ENCODE peak calls at places on chromosomes 4 and X, in six cellular contexts. Q is HCT116, Y is GM12878, O is HepG2, U is H1, L is K562. T is an unnamed sample.

GRCh38 chrX:19440713-19441112 is 74.6 kb downstream of the MAP3K15 start:
- DNase-seq in Q (no peak), L (no peak), Y (no peak), O (no peak), U (no peak), T (no peak)

GRCh38 chr4:146486565-146486964 is 35.2 kb downstream of the SLC10A7 start:
- DNase-seq in U (no peak), O (no peak), L (no peak), Y (peak), Q (no peak), T (no peak)

GRCh38 chrX:141455103-141455502 is 129.4 kb downstream of the SPANXA1 start:
- DNase-seq in Q (no peak), L (no peak), Y (no peak), U (no peak), O (no peak), T (no peak)

GRCh38 chrX:149531599-149531998 is 9.2 kb upstream of the EOLA1 start:
- DNase-seq in O (no peak), Y (no peak), L (no peak), U (no peak), Q (no peak), T (no peak)

GRCh38 chr4:40523581-40523980 is 106.1 kb downstream of the RBM47 start:
- DNase-seq in U (no peak), Q (no peak), Y (no peak), L (no peak), O (no peak), T (no peak)

GRCh38 chr4:86769794-86770193 is 79.4 kb downstream of the SLC10A6 start:
- DNase-seq in U (no peak), Q (no peak), L (no peak), O (no peak), Y (no peak), T (no peak)

GRCh38 chr4:113979973-113980615 is 647 bp upstream of the ARSJ start:
- DNase-seq in U (peak), L (no peak), O (no peak), Y (no peak), Q (no peak), T (peak)

GRCh38 chr4:13559414-13559813 is 15.1 kb upstream of the NKX3-2 start:
- DNase-seq in O (no peak), Y (no peak), U (no peak), Q (no peak), L (no peak), T (no peak)

GRCh38 chrX:143853488-143853887 is 30.4 kb upstream of the UBE2NL start:
- DNase-seq in Q (no peak), U (no peak), O (no peak), Y (no peak), L (no peak), T (no peak)

GRCh38 chr4:156635046-156635445 is 336.6 kb downstream of the PDGFC start:
- DNase-seq in Q (no peak), U (no peak), L (no peak), Y (no peak), O (no peak), T (no peak)

GRCh38 chr4:38490753-38491446 is 173.1 kb upstream of the KLF3 start:
- DNase-seq in O (peak), Q (no peak), L (no peak), Y (no peak), U (no peak), T (no peak)

GRCh38 chr4:107736924-107737448 is 17.0 kb upstream of the PAPSS1 start:
- DNase-seq in U (no peak), Y (no peak), O (peak), Q (peak), L (peak), T (peak)

GRCh38 chr4:184100297-184100885 is 117.3 kb downstream of the ENPP6 start:
- DNase-seq in Y (no peak), L (peak), U (no peak), Q (peak), O (no peak), T (no peak)

GRCh38 chr4:1375051-1375721 is 28.2 kb downstream of the UVSSA start:
- DNase-seq in Y (no peak), O (no peak), Q (no peak), U (no peak), L (no peak), T (peak)

GRCh38 chr4:80202784-80203553 is 5.7 kb downstream of the PRDM8 start:
- DNase-seq in L (no peak), Y (no peak), O (no peak), U (no peak), Q (no peak), T (peak)

GRCh38 chr4:150136481-150136880 is 58.2 kb downstream of the DCLK2 start:
- DNase-seq in Q (no peak), Y (no peak), O (no peak), U (no peak), L (no peak), T (no peak)

GRCh38 chrX:139823806-139824205 is 109.0 kb downstream of the ATP11C start:
- DNase-seq in Q (no peak), U (no peak), L (no peak), O (no peak), Y (no peak), T (no peak)

GRCh38 chr4:163350672-163351071 is 7.0 kb downstream of the NPY5R start:
- DNase-seq in Q (peak), U (no peak), O (no peak), L (no peak), Y (no peak), T (no peak)

GRCh38 chr4:123936615-123937014 is 540.0 kb downstream of the SPRY1 start:
- DNase-seq in U (no peak), O (no peak), L (no peak), Y (no peak), Q (no peak), T (no peak)

GRCh38 chrX:39883664-39884063 is 214.1 kb downstream of the BCOR start:
- DNase-seq in O (no peak), Y (no peak), Q (no peak), U (no peak), L (no peak), T (no peak)

GRCh38 chr4:154612472-154613414 is at the start of gene FGG:
- DNase-seq in Y (no peak), O (peak), U (no peak), Q (no peak), L (no peak), T (no peak)

GRCh38 chr4:109169160-109169559 is 133.3 kb downstream of the COL25A1 start:
- DNase-seq in Y (no peak), Q (no peak), O (no peak), L (no peak), U (no peak), T (no peak)

GRCh38 chrX:95056901-95057300 is 1382.9 kb downstream of the FAM133A start:
- DNase-seq in Y (no peak), U (no peak), O (no peak), Q (no peak), L (peak), T (no peak)

GRCh38 chr4:169604131-169604900 is 8.1 kb downstream of the NEK1 start:
- DNase-seq in Q (no peak), U (no peak), Y (no peak), O (no peak), L (peak), T (no peak)

GRCh38 chrX:71923516-71923915 is 12.9 kb downstream of the NHSL2 start:
- DNase-seq in Y (no peak), Q (no peak), L (no peak), U (no peak), O (no peak), T (no peak)

GRCh38 chr4:71732706-71733105 is 51.2 kb downstream of the GC start:
- DNase-seq in Y (no peak), L (peak), U (no peak), O (peak), Q (no peak), T (no peak)

GRCh38 chr4:7762376-7763040 is 177.2 kb downstream of the AFAP1 start:
- DNase-seq in U (no peak), Q (no peak), Y (no peak), O (no peak), L (no peak), T (no peak)

GRCh38 chr4:32775049-32775448 is 2054.9 kb downstream of the PCDH7 start:
- DNase-seq in U (no peak), Q (peak), L (peak), Y (no peak), O (peak), T (no peak)

GRCh38 chr4:17512973-17513665 is 1.2 kb upstream of the QDPR start:
- DNase-seq in O (no peak), Y (no peak), L (no peak), U (no peak), Q (no peak), T (no peak)

GRCh38 chrX:49001521-49002090 is 458 bp downstream of the GRIPAP1 start:
- DNase-seq in O (peak), Q (peak), U (peak), Y (peak), L (peak), T (peak)

GRCh38 chrX:97841544-97842179 is 958.0 kb downstream of the RPA4 start:
- DNase-seq in O (no peak), Q (no peak), L (no peak), U (no peak), Y (no peak), T (no peak)

GRCh38 chr4:138892483-138893386 is 122.8 kb upstream of the NOCT start:
- DNase-seq in U (no peak), Q (no peak), Y (no peak), L (no peak), O (no peak), T (no peak)

GRCh38 chr4:186844059-186844681 is 120.5 kb upstream of the FAT1 start:
- DNase-seq in O (no peak), Y (no peak), L (peak), U (no peak), Q (no peak), T (no peak)
- TF ChIP-seq ATF3 in O (no peak), Y (no peak), L (no peak), U (no peak), Q (no peak), T (no peak)

DNA sequence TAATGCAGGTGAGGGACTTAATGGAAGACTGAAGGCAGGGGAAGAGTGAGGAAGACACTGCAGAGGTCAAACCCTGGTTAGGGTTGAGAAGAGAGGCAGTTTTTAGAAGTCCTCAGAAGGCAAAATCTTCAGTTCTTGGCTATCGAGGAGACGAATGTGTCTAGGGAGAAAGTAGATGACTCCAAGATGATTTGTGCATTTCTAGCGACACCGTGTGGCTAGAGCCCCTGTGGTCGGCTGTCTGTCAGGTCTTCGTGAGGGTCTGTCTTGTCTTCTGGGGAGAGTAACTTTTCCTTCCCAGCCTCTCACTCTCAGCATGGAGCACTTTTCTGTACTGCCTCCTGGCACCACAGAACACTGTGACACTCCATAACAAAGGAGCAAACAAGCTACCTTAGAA is 458.1 kb downstream of the STIM2 start:
- DNase-seq in U (peak), L (peak), Q (peak), Y (peak), O (peak), T (peak)
- TF ChIP-seq ATF3 in U (no peak), L (no peak), Q (no peak), Y (no peak), O (no peak), T (no peak)

GRCh38 chr4:31307026-31307425 is 586.9 kb downstream of the PCDH7 start:
- DNase-seq in Y (no peak), U (no peak), L (no peak), Q (no peak), O (no peak), T (no peak)
- TF ChIP-seq ATF3 in Y (no peak), U (no peak), L (no peak), Q (no peak), O (no peak), T (no peak)

GRCh38 chrX:16643160-16643559 is 6.8 kb upstream of the S100G start:
- DNase-seq in L (no peak), Y (no peak), U (no peak), Q (no peak), O (no peak), T (no peak)
- TF ChIP-seq ATF3 in L (no peak), Y (no peak), U (no peak), Q (no peak), O (no peak), T (no peak)

GRCh38 chr4:120730777-120731320 is 191.7 kb downstream of the PRDM5 start:
- DNase-seq in L (no peak), U (no peak), Y (no peak), O (no peak), Q (no peak), T (no peak)

GRCh38 chr4:120736312-120736711 is 186.2 kb downstream of the PRDM5 start:
- DNase-seq in Y (no peak), Q (no peak), O (no peak), U (no peak), L (no peak), T (no peak)

GRCh38 chr4:120733968-120734367 is 188.6 kb downstream of the PRDM5 start:
- DNase-seq in U (no peak), L (no peak), Q (no peak), O (no peak), Y (no peak), T (no peak)

GRCh38 chr4:120733054-120733453 is 189.5 kb downstream of the PRDM5 start:
- DNase-seq in L (no peak), Q (no peak), O (no peak), Y (no peak), U (no peak), T (no peak)

GRCh38 chr4:120731561-120731960 is 191.0 kb downstream of the PRDM5 start:
- DNase-seq in U (no peak), O (no peak), Y (no peak), Q (no peak), L (no peak), T (no peak)
- TF ChIP-seq ATF3 in U (no peak), O (no peak), Y (no peak), Q (no peak), L (no peak), T (no peak)